ENCODE peak calls at places on chromosomes 2 and 18, in ten cellular contexts. I, G, L, O, E, Q, P, T, Z and B are unnamed samples.
A peak's percentile ranks its signal among the peaks of the same experiment; 100 is the strongest.

GRCh38 chr2:55743583-55743982 is 49.9 kb upstream of the PNPT1 start:
- DNase-seq in P (peak; percentile 45), Q (no peak), T (peak; percentile 7), E (no peak), L (peak; percentile 94), Z (no peak), G (no peak), O (no peak), I (no peak), B (no peak)

GRCh38 chr2:1727101-1727771 is 17.1 kb downstream of the PXDN start:
- DNase-seq in P (no peak), O (peak; percentile 34), L (no peak), T (peak; percentile 66), G (no peak), I (no peak), Q (no peak), E (no peak), Z (peak; percentile 24), B (no peak)

GRCh38 chr2:95267458-95268207 is 6.6 kb upstream of the PROM2 start:
- DNase-seq in I (no peak), E (peak; percentile 5), G (no peak), P (no peak), T (peak; percentile 56), O (no peak), Q (no peak), Z (no peak), L (peak; percentile 54), B (peak; percentile 32)

GRCh38 chr18:55401638-55402191 is 186.3 kb downstream of the TCF4 start:
- DNase-seq in G (no peak), Q (no peak), I (no peak), E (no peak), Z (peak; percentile 48), P (peak; percentile 89), L (peak; percentile 90), O (no peak), T (peak; percentile 89), B (no peak)

GRCh38 chr2:26298638-26299393 is 47.1 kb upstream of the SELENOI start:
- DNase-seq in G (peak; percentile 9), T (peak; percentile 62), O (no peak), E (peak; percentile 55), I (no peak), L (peak; percentile 42), P (peak; percentile 72), Q (no peak), Z (peak; percentile 27), B (peak; percentile 42)

GRCh38 chr2:142220901-142221300 is 90.1 kb upstream of the LRP1B start:
- DNase-seq in L (peak; percentile 42), T (no peak), G (no peak), I (no peak), O (no peak), Z (peak; percentile 5), P (peak; percentile 14), E (no peak), Q (no peak), B (no peak)

GRCh38 chr2:10750610-10751009 is 29.2 kb downstream of the ATP6V1C2 start:
- DNase-seq in E (no peak), I (no peak), G (no peak), T (no peak), Q (no peak), P (no peak), L (peak; percentile 39), O (no peak), Z (no peak), B (no peak)

GRCh38 chr2:232611559-232612218 is 21.7 kb upstream of the EFHD1 start:
- DNase-seq in O (peak; percentile 70), G (no peak), Z (peak; percentile 53), E (peak; percentile 78), T (peak; percentile 45), I (no peak), P (peak; percentile 45), Q (peak; percentile 18), L (peak; percentile 18), B (peak; percentile 45)

GRCh38 chr18:78514910-78515670 is 464.5 kb upstream of the SALL3 start:
- DNase-seq in E (no peak), I (no peak), Z (no peak), Q (no peak), L (no peak), P (no peak), O (no peak), T (no peak), G (no peak), B (no peak)

GRCh38 chr2:42762823-42763804 is 821 bp downstream of the OXER1 start:
- DNase-seq in Q (no peak), G (no peak), P (no peak), T (no peak), E (no peak), O (no peak), L (no peak), I (no peak), Z (no peak), B (no peak)

GRCh38 chr2:7053650-7054262 is 136.5 kb downstream of the RNF144A start:
- DNase-seq in T (peak; percentile 6), I (no peak), Z (no peak), L (no peak), P (no peak), O (no peak), G (no peak), Q (peak; percentile 57), E (no peak), B (no peak)

GRCh38 chr2:11703700-11704099 is 33.7 kb upstream of the NTSR2 start:
- DNase-seq in I (no peak), E (no peak), P (no peak), O (no peak), G (no peak), Z (no peak), T (no peak), L (no peak), Q (no peak), B (no peak)

GRCh38 chr2:71857632-71858031 is 290.0 kb downstream of the CYP26B1 start:
- DNase-seq in L (no peak), P (no peak), Z (no peak), I (no peak), T (no peak), O (no peak), Q (no peak), E (no peak), G (no peak), B (no peak)

GRCh38 chr2:96116879-96117533 is 635 bp upstream of the ADRA2B start:
- DNase-seq in T (peak; percentile 12), E (peak; percentile 65), I (peak; percentile 43), G (no peak), Z (peak; percentile 30), L (no peak), O (peak; percentile 93), Q (peak; percentile 60), P (peak; percentile 22), B (peak; percentile 77)